ENCODE peak calls at places on chromosomes 3 and 15, in six cellular contexts. One of them, this sample, is unnamed.
A peak's percentile ranks its signal among the peaks of the same experiment; 100 is the strongest.

GRCh38 chr3:15858547-15859506 is 61.0 kb upstream of the ANKRD28 start:
- DNase-seq in astrocyte: no peak
- DNase-seq in NB4: peak; percentile 68
- DNase-seq in A549: peak; percentile 41
- DNase-seq in AG04450: no peak
- DNase-seq in HFFc6: no peak
- DNase-seq in this sample: peak; percentile 17

GRCh38 chr3:4529901-4530588 is 36.9 kb downstream of the ITPR1 start:
- DNase-seq in astrocyte: no peak
- DNase-seq in NB4: peak; percentile 37
- DNase-seq in A549: no peak
- DNase-seq in AG04450: no peak
- DNase-seq in HFFc6: no peak
- DNase-seq in this sample: no peak

GRCh38 chr3:18438586-18438985 is 13.4 kb upstream of the SATB1 start:
- DNase-seq in astrocyte: no peak
- DNase-seq in NB4: no peak
- DNase-seq in A549: no peak
- DNase-seq in AG04450: no peak
- DNase-seq in HFFc6: no peak
- DNase-seq in this sample: no peak

GRCh38 chr3:76038949-76039348 is 253.6 kb upstream of the ZNF717 start:
- DNase-seq in astrocyte: no peak
- DNase-seq in NB4: no peak
- DNase-seq in A549: no peak
- DNase-seq in AG04450: no peak
- DNase-seq in HFFc6: no peak
- DNase-seq in this sample: no peak

GRCh38 chr3:55899887-55900286 is 412.8 kb upstream of the WNT5A start:
- DNase-seq in astrocyte: no peak
- DNase-seq in NB4: peak; percentile 13
- DNase-seq in A549: no peak
- DNase-seq in AG04450: no peak
- DNase-seq in HFFc6: no peak
- DNase-seq in this sample: no peak

GRCh38 chr3:179460260-179460659 is 9.0 kb upstream of the GNB4 start:
- DNase-seq in astrocyte: no peak
- DNase-seq in NB4: no peak
- DNase-seq in A549: no peak
- DNase-seq in AG04450: no peak
- DNase-seq in HFFc6: no peak
- DNase-seq in this sample: no peak

GRCh38 chr3:115330406-115330805 is 183.3 kb upstream of the ZBTB20 start:
- DNase-seq in astrocyte: peak; percentile 75
- DNase-seq in NB4: no peak
- DNase-seq in A549: peak; percentile 5
- DNase-seq in AG04450: no peak
- DNase-seq in HFFc6: no peak
- DNase-seq in this sample: peak; percentile 84

GRCh38 chr3:148223266-148223665 is 474.4 kb upstream of the AGTR1 start:
- DNase-seq in astrocyte: peak; percentile 25
- DNase-seq in NB4: no peak
- DNase-seq in A549: no peak
- DNase-seq in AG04450: no peak
- DNase-seq in HFFc6: no peak
- DNase-seq in this sample: peak; percentile 68

GRCh38 chr3:10194328-10195071 is 29.8 kb downstream of the IRAK2 start:
- DNase-seq in astrocyte: no peak
- DNase-seq in NB4: peak; percentile 48
- DNase-seq in A549: no peak
- DNase-seq in AG04450: no peak
- DNase-seq in HFFc6: no peak
- DNase-seq in this sample: no peak

GRCh38 chr3:196111939-196112386 is 30.1 kb upstream of the TFRC start:
- DNase-seq in astrocyte: no peak
- DNase-seq in NB4: no peak
- DNase-seq in A549: no peak
- DNase-seq in AG04450: no peak
- DNase-seq in HFFc6: no peak
- DNase-seq in this sample: no peak

GRCh38 chr15:32651229-32651837 is 9.8 kb downstream of the SCG5 start:
- DNase-seq in astrocyte: no peak
- DNase-seq in NB4: peak; percentile 61
- DNase-seq in A549: peak; percentile 76
- DNase-seq in AG04450: peak; percentile 38
- DNase-seq in HFFc6: peak; percentile 64
- DNase-seq in this sample: peak; percentile 82

GRCh38 chr3:128180446-128180845 is 27.2 kb downstream of the EEFSEC start:
- DNase-seq in astrocyte: no peak
- DNase-seq in NB4: no peak
- DNase-seq in A549: no peak
- DNase-seq in AG04450: no peak
- DNase-seq in HFFc6: no peak
- DNase-seq in this sample: peak; percentile 22

GRCh38 chr3:138082085-138082991 is 33.1 kb downstream of the DZIP1L start:
- DNase-seq in astrocyte: peak; percentile 97
- DNase-seq in NB4: peak; percentile 33
- DNase-seq in A549: peak; percentile 70
- DNase-seq in AG04450: peak; percentile 65
- DNase-seq in HFFc6: peak; percentile 67
- DNase-seq in this sample: peak; percentile 96

GRCh38 chr3:25588441-25589103 is 76.1 kb downstream of the TOP2B start:
- DNase-seq in astrocyte: peak; percentile 61
- DNase-seq in NB4: no peak
- DNase-seq in A549: no peak
- DNase-seq in AG04450: no peak
- DNase-seq in HFFc6: no peak
- DNase-seq in this sample: peak; percentile 42

GRCh38 chr15:64082757-64083156 is 10.9 kb downstream of the CIAO2A start:
- DNase-seq in astrocyte: no peak
- DNase-seq in NB4: no peak
- DNase-seq in A549: no peak
- DNase-seq in AG04450: no peak
- DNase-seq in HFFc6: no peak
- DNase-seq in this sample: no peak

GRCh38 chr3:144052275-144052674 is 80.7 kb downstream of the DIPK2A start:
- DNase-seq in astrocyte: no peak
- DNase-seq in NB4: no peak
- DNase-seq in A549: no peak
- DNase-seq in AG04450: peak; percentile 13
- DNase-seq in HFFc6: peak; percentile 21
- DNase-seq in this sample: no peak

DNA sequence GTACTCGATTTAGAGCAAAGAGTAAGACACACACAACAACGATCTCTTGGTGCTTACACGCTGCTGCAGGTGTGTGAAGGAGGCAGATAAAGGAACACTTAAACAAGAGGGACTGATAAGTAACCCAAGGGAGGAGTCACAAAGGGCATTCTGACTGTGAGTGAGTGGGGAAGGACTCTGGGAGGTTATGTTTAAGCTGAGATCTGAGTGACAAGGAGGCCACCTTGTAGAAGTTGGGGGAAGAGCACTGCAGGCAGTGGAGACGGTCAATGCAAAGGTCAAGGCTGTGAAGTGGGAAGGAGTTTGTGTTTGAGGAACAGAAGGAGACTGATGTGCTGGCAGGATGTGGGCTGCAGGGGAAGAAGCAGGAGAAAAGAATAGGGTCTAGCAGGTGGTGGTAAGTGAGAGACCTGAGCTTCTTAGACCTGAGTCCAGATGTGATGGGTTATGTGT is 63.1 kb downstream of the LPP start:
- DNase-seq in astrocyte: no peak
- DNase-seq in NB4: no peak
- DNase-seq in A549: no peak
- DNase-seq in AG04450: no peak
- DNase-seq in HFFc6: no peak
- DNase-seq in this sample: no peak
- TF ChIP-seq CTCF in astrocyte: no peak
- TF ChIP-seq CTCF in NB4: no peak
- TF ChIP-seq CTCF in A549: no peak
- TF ChIP-seq CTCF in AG04450: no peak
- TF ChIP-seq CTCF in HFFc6: no peak
- TF ChIP-seq CTCF in this sample: no peak

GRCh38 chr3:79824166-79824565 is 56.4 kb upstream of the ROBO1 start:
- DNase-seq in astrocyte: no peak
- DNase-seq in NB4: no peak
- DNase-seq in A549: no peak
- DNase-seq in AG04450: no peak
- DNase-seq in HFFc6: no peak
- DNase-seq in this sample: no peak

GRCh38 chr3:79818015-79818414 is 50.2 kb upstream of the ROBO1 start:
- DNase-seq in astrocyte: no peak
- DNase-seq in NB4: no peak
- DNase-seq in A549: no peak
- DNase-seq in AG04450: no peak
- DNase-seq in HFFc6: no peak
- DNase-seq in this sample: no peak

GRCh38 chr3:79820089-79820488 is 52.3 kb upstream of the ROBO1 start:
- DNase-seq in astrocyte: no peak
- DNase-seq in NB4: no peak
- DNase-seq in A549: no peak
- DNase-seq in AG04450: no peak
- DNase-seq in HFFc6: no peak
- DNase-seq in this sample: no peak

GRCh38 chr3:79817224-79817623 is 49.4 kb upstream of the ROBO1 start:
- DNase-seq in astrocyte: no peak
- DNase-seq in NB4: no peak
- DNase-seq in A549: no peak
- DNase-seq in AG04450: no peak
- DNase-seq in HFFc6: no peak
- DNase-seq in this sample: no peak

DNA sequence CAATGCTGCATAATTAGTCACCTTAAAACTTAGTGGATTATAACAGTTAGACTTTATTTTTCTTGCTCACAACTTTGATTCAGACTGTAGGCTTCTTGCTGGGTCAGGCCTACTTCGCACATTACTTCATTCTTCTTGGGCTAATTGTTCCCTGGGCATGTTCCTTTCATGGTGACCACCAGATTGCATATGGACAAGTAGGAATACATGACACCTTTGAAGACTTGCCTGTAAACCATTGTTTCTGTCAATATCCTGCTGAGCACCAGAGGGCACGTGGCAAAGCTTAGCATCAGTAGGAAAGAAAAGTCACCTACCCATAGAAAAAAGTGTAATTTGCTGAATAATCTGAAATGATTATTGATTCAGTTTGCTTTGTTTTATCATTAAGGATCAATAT is 54.3 kb upstream of the ROBO1 start:
- DNase-seq in astrocyte: no peak
- DNase-seq in NB4: no peak
- DNase-seq in A549: no peak
- DNase-seq in AG04450: no peak
- DNase-seq in HFFc6: no peak
- DNase-seq in this sample: no peak
- TF ChIP-seq CTCF in astrocyte: no peak
- TF ChIP-seq CTCF in NB4: no peak
- TF ChIP-seq CTCF in A549: no peak
- TF ChIP-seq CTCF in AG04450: no peak
- TF ChIP-seq CTCF in HFFc6: no peak
- TF ChIP-seq CTCF in this sample: no peak

DNA sequence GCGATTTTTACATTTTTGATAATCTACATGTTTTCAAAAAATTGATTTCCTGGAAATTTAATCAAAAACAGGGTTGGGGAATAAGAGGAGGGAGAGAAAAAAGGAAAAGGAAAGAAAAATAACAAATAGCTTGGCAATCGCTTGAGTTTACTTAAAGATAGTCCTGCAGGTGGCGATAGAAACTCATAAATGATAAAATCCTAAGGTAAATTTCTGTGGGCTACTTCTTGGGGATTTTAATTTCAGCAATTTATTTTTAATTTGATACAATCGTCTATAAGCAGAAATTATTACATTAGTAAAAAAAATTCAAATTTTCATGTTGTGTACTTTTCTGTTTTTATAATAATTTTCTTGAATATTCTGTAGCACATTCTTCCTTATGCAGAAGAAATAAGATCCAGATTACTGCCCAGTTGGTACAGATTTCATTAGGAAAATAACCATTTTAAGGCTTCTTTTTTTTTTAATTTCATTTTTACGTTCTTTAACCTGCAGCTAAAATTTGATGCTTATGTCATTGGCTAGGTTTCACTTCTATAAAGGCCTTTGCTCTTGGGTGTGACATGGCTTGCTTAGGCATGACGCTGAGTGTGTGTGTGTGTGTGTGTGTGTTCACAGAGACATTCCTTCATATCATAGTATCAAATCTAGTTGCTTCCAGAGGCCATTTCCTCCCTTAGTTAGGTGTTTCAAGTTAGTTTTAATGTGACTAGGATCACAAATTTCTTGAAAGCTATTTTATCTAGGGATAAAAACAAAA is 181.8 kb downstream of the MCTP2 start:
- DNase-seq in astrocyte: no peak
- DNase-seq in NB4: peak; percentile 48
- DNase-seq in A549: peak; percentile 29
- DNase-seq in AG04450: no peak
- DNase-seq in HFFc6: no peak
- DNase-seq in this sample: peak; percentile 59
- TF ChIP-seq CTCF in astrocyte: peak; percentile 28
- TF ChIP-seq CTCF in NB4: no peak
- TF ChIP-seq CTCF in A549: peak; percentile 45
- TF ChIP-seq CTCF in AG04450: peak; percentile 61
- TF ChIP-seq CTCF in HFFc6: peak; percentile 67
- TF ChIP-seq CTCF in this sample: peak; percentile 48

DNA sequence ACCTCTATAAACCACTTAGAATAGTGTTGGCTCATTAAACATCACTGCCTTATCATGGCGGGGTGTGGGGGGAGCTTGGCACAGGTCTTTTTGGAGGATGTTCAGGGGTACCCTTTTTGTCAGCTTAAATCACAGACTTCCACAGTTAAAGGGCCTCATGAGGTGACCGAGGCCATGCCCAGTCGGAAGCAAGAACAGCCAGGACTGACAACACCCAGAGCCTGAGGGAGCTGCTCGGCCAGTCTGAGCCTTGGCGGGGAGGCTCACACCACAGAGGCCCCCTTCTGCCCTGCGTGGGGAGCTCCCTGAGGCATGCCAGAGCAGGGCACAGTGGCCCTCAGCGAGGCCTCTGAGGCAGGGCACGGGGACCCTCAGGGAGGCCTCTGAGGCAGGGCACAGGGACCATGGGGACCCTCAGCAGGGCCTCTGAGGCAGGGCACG is 49.5 kb downstream of the UMPS start:
- DNase-seq in astrocyte: no peak
- DNase-seq in NB4: no peak
- DNase-seq in A549: no peak
- DNase-seq in AG04450: no peak
- DNase-seq in HFFc6: no peak
- DNase-seq in this sample: no peak
- TF ChIP-seq CTCF in astrocyte: no peak
- TF ChIP-seq CTCF in NB4: no peak
- TF ChIP-seq CTCF in A549: no peak
- TF ChIP-seq CTCF in AG04450: no peak
- TF ChIP-seq CTCF in HFFc6: no peak
- TF ChIP-seq CTCF in this sample: no peak

GRCh38 chr3:169662215-169663070 is 1.1 kb downstream of the MECOM start:
- DNase-seq in astrocyte: peak; percentile 51
- DNase-seq in NB4: peak; percentile 48
- DNase-seq in A549: peak; percentile 63
- DNase-seq in AG04450: no peak
- DNase-seq in HFFc6: peak; percentile 21
- DNase-seq in this sample: peak; percentile 56
- TF ChIP-seq CTCF in astrocyte: no peak
- TF ChIP-seq CTCF in NB4: no peak
- TF ChIP-seq CTCF in A549: peak; percentile 45
- TF ChIP-seq CTCF in AG04450: peak; percentile 44
- TF ChIP-seq CTCF in HFFc6: peak; percentile 72
- TF ChIP-seq CTCF in this sample: peak; percentile 38